ENCODE peak calls at places on chromosomes 2 and 18, in eight cellular contexts. H, V, Q, M, D, W, T and Y are unnamed samples.

GRCh38 chr2:177296047-177296446 is 31.5 kb upstream of the NFE2L2 start:
- DNase-seq in H (no peak), V (no peak), Q (no peak), M (peak), D (peak), W (peak), T (no peak), Y (no peak)

GRCh38 chr2:210544839-210545238 is 11.6 kb upstream of the CPS1 start:
- DNase-seq in H (no peak), V (no peak), Q (no peak), M (no peak), D (no peak), W (no peak), T (no peak), Y (no peak)

GRCh38 chr2:101114815-101115214 is 36.4 kb downstream of the TBC1D8 start:
- DNase-seq in H (no peak), V (no peak), Q (no peak), M (no peak), D (no peak), W (no peak), T (no peak), Y (no peak)

GRCh38 chr2:207254526-207255464 is 89.0 kb upstream of the KLF7 start:
- DNase-seq in H (no peak), V (no peak), Q (no peak), M (no peak), D (peak), W (peak), T (no peak), Y (no peak)

GRCh38 chr18:44579028-44579692 is 101.5 kb upstream of the SETBP1 start:
- DNase-seq in H (no peak), V (no peak), Q (no peak), M (peak), D (peak), W (peak), T (no peak), Y (no peak)

GRCh38 chr18:62596145-62597005 is 73.5 kb downstream of the ZCCHC2 start:
- DNase-seq in H (no peak), V (no peak), Q (no peak), M (no peak), D (peak), W (peak), T (peak), Y (no peak)

GRCh38 chr18:35131387-35132283 is 90.4 kb downstream of the MAPRE2 start:
- DNase-seq in H (no peak), V (no peak), Q (no peak), M (no peak), D (no peak), W (no peak), T (no peak), Y (peak)

GRCh38 chr2:97662386-97662894 is 1.4 kb downstream of the ACTR1B start:
- DNase-seq in H (no peak), V (no peak), Q (no peak), M (no peak), D (no peak), W (no peak), T (no peak), Y (no peak)

GRCh38 chr2:138823651-138824050 is 43.5 kb upstream of the NXPH2 start:
- DNase-seq in H (no peak), V (no peak), Q (no peak), M (no peak), D (no peak), W (no peak), T (no peak), Y (no peak)

GRCh38 chr18:26133652-26134051 is at the start of gene PSMA8:
- DNase-seq in H (no peak), V (no peak), Q (no peak), M (no peak), D (peak), W (peak), T (no peak), Y (no peak)

GRCh38 chr2:60548844-60549243 is 4.6 kb downstream of the BCL11A start:
- DNase-seq in H (no peak), V (no peak), Q (no peak), M (no peak), D (no peak), W (no peak), T (no peak), Y (no peak)

GRCh38 chr2:216121255-216121654 is 12.1 kb downstream of the XRCC5 start:
- DNase-seq in H (no peak), V (no peak), Q (no peak), M (no peak), D (no peak), W (no peak), T (no peak), Y (no peak)

GRCh38 chr2:230932556-230933511 is 7.8 kb upstream of the GPR55 start:
- DNase-seq in H (peak), V (no peak), Q (peak), M (no peak), D (peak), W (peak), T (peak), Y (peak)

GRCh38 chr2:240351088-240351741 is 84.2 kb upstream of the GPC1 start:
- DNase-seq in H (no peak), V (no peak), Q (no peak), M (no peak), D (peak), W (no peak), T (no peak), Y (no peak)

GRCh38 chr2:223247136-223247535 is 195.1 kb downstream of the KCNE4 start:
- DNase-seq in H (no peak), V (no peak), Q (no peak), M (no peak), D (peak), W (peak), T (no peak), Y (no peak)

GRCh38 chr2:28990445-28990844 is 9.3 kb downstream of the TOGARAM2 start:
- DNase-seq in H (no peak), V (no peak), Q (no peak), M (no peak), D (no peak), W (no peak), T (no peak), Y (no peak)
- H3K27ac ChIP-seq in H (peak), V (no peak), Q (no peak), M (no peak), D (no peak), W (no peak), T (peak), Y (no peak)

DNA sequence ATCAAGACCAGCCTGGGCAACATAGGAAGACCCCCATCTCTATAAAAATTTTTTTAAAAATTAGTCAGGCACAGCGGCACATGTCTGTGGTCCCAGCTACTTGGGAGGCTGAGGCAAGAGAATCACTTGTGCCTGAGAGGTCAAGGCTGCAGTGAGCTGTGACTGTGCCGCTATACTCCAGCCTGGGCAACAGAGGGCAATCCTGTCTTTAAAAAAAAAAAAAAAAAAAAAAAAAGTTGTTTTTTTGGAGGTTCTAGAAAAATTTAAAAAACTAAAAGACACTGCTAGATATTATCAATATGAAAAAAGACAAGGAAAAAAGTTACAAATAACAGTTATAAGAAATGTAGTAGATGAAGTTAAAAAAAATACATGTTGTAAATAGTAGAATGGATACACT is 56.1 kb upstream of the C2orf15 start:
- DNase-seq in H (no peak), V (no peak), Q (no peak), M (no peak), D (peak), W (peak), T (no peak), Y (no peak)
- TF ChIP-seq CTCF in H (no peak), V (no peak), Q (no peak), M (peak), D (peak), W (peak), T (no peak), Y (no peak)

GRCh38 chr18:23994361-23994902 is 20.1 kb upstream of the TTC39C start:
- DNase-seq in H (no peak), V (no peak), Q (peak), M (no peak), D (peak), W (peak), T (peak), Y (no peak)
- H3K4me3 ChIP-seq in H (no peak), V (peak), Q (no peak), M (no peak), D (no peak), W (no peak), T (no peak), Y (no peak)

DNA sequence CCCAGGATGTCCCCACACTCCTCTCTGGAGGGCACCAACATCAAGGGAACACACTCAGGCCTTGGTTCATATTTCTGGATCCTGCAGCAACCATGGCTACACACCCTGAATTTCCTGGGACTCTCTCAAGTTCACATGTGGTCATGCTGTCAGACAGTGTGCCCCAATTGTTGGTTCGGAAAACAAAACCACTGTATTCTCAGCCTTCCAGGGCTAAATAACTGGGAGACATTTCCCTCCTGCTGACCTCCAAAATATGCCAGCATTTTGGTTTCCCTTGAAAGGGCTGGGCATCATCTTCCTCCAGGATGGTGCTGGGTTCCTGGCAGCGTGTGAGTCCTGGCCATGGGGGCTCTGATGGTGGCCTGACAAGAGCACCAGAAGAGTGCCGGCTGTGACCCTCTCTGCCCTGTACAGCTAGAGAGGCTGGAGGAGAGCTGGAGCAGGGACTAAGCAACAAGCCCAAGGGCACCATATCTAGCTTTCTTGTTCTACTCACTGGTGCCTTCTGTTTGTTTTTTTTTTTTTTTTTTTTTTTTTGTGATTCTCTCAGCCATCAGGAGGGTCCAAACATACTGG is 37.5 kb upstream of the WIPF1 start:
- DNase-seq in H (no peak), V (no peak), Q (no peak), M (no peak), D (no peak), W (no peak), T (no peak), Y (no peak)
- H3K27ac ChIP-seq in H (peak), V (peak), Q (peak), M (no peak), D (peak), W (no peak), T (peak), Y (no peak)

GRCh38 chr2:201345636-201346213 is 11.4 kb downstream of the FLACC1 start:
- DNase-seq in H (no peak), V (no peak), Q (no peak), M (no peak), D (no peak), W (no peak), T (no peak), Y (no peak)

GRCh38 chr2:201343559-201343958 is 13.6 kb downstream of the FLACC1 start:
- DNase-seq in H (no peak), V (no peak), Q (no peak), M (no peak), D (no peak), W (no peak), T (no peak), Y (no peak)

GRCh38 chr2:201342923-201343322 is 14.2 kb downstream of the FLACC1 start:
- DNase-seq in H (no peak), V (no peak), Q (no peak), M (no peak), D (no peak), W (no peak), T (no peak), Y (no peak)

GRCh38 chr2:201347154-201347553 is 10.0 kb downstream of the FLACC1 start:
- DNase-seq in H (no peak), V (no peak), Q (no peak), M (no peak), D (no peak), W (no peak), T (no peak), Y (no peak)

DNA sequence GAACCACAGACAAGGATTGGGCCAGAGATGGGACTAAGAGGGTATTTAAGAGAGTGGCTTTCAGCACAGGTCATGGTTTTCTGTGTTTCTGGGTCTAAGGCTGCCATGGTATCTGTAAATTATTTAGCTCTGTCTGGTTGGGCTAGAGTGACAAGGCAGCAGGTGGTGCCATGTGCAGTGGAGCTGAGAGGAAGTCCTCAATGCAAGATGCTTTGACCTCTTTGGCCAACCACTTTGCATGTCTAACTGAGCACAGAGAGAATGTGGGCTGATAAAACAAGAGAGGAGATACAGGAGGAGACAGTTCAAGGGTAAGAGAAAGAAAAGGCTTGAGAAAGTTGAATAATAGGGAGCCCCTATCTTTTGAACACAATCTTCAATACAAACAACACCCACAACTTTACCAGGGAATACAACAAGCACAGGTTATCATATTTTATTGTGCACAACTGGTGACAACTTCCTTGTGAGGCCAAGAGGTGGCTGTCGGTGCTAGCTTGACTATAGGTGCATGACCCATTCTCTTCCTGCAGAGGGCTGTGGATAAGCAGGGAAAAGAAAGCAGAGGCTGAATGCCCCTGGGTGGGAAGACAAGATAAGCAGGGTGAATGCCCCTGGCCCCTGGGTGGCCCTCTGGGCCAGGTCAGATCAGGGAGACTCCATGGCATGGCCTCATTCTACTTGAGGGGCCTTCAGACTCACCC is 12.3 kb downstream of the FLACC1 start:
- DNase-seq in H (no peak), V (no peak), Q (no peak), M (no peak), D (no peak), W (no peak), T (no peak), Y (no peak)
- TF ChIP-seq CTCF in H (no peak), V (no peak), Q (no peak), M (peak), D (no peak), W (no peak), T (no peak), Y (no peak)

GRCh38 chr2:75655861-75656260 is 9.3 kb downstream of the MRPL19 start:
- DNase-seq in H (no peak), V (no peak), Q (no peak), M (no peak), D (no peak), W (peak), T (no peak), Y (no peak)
- H3K4me3 ChIP-seq in H (no peak), V (no peak), Q (no peak), M (no peak), D (no peak), W (no peak), T (no peak), Y (no peak)

GRCh38 chr2:122203523-122203922 is 448.1 kb downstream of the TSN start:
- DNase-seq in H (no peak), V (no peak), Q (no peak), M (no peak), D (peak), W (peak), T (no peak), Y (no peak)
- H3K27ac ChIP-seq in H (no peak), V (no peak), Q (no peak), M (no peak), D (no peak), W (no peak), T (no peak), Y (no peak)

GRCh38 chr2:238440331-238440730 is 13.6 kb downstream of the ASB1 start:
- DNase-seq in H (no peak), V (no peak), Q (no peak), M (no peak), D (no peak), W (no peak), T (peak), Y (no peak)
- TF ChIP-seq CTCF in H (no peak), V (no peak), Q (no peak), M (no peak), D (no peak), W (no peak), T (no peak), Y (no peak)

GRCh38 chr2:39666489-39667141 is 898 bp downstream of the TMEM178A start:
- DNase-seq in H (no peak), V (no peak), Q (no peak), M (peak), D (no peak), W (no peak), T (no peak), Y (no peak)
- H3K4me3 ChIP-seq in H (peak), V (peak), Q (peak), M (peak), D (peak), W (peak), T (peak), Y (peak)